ENCODE peak calls at places on chromosomes 12 and 14, in nine cellular contexts. A is brain microvascular endothelial cell, H is choroid plexus epithelial cell, E is activated B cell treated with CpG ODN at 0.5 μM for 24 hours, Z is RWPE1, N is tibial artery, F is A549, U is prostate gland, O is left ventricle myocardium inferior. J is an unnamed sample.

GRCh38 chr14:33692762-33693161 is 258.1 kb downstream of the EGLN3 start:
- DNase-seq in E (no peak), F (no peak), H (peak), U (no peak), A (peak), O (no peak), N (no peak), Z (no peak), J (peak)

GRCh38 chr14:22554706-22555572 is 34.1 kb downstream of the DAD1 start:
- DNase-seq in Z (no peak), N (no peak), H (no peak), E (no peak), F (no peak), O (no peak), A (no peak), U (no peak), J (no peak)

GRCh38 chr12:65959452-65959851 is 135.2 kb downstream of the HMGA2 start:
- DNase-seq in H (no peak), Z (no peak), A (no peak), F (no peak), U (no peak), N (no peak), E (no peak), O (no peak), J (no peak)

GRCh38 chr12:12608557-12608957 is 3.1 kb upstream of the CREBL2 start:
- DNase-seq in F (peak), N (no peak), O (no peak), A (no peak), H (peak), U (no peak), E (no peak), Z (peak), J (peak)

GRCh38 chr14:69226736-69227135 is 33.2 kb upstream of the GALNT16 start:
- DNase-seq in A (no peak), O (no peak), E (no peak), U (no peak), Z (no peak), H (no peak), N (no peak), F (no peak), J (no peak)

GRCh38 chr14:68682166-68683103 is 110.4 kb downstream of the ZFP36L1 start:
- DNase-seq in E (no peak), Z (peak), H (peak), F (peak), N (peak), A (peak), U (peak), O (no peak), J (peak)

GRCh38 chr12:130489293-130489692 is 151.6 kb downstream of the PIWIL1 start:
- DNase-seq in U (no peak), H (no peak), Z (no peak), N (no peak), A (no peak), E (no peak), F (no peak), O (no peak), J (no peak)

GRCh38 chr14:104895786-104896642 is 28.7 kb upstream of the PLD4 start:
- DNase-seq in O (peak), U (peak), H (no peak), F (no peak), Z (no peak), N (peak), E (no peak), A (no peak), J (no peak)

GRCh38 chr14:72420749-72421452 is 473.0 kb downstream of the DPF3 start:
- DNase-seq in U (peak), N (peak), F (peak), A (peak), O (peak), H (peak), Z (peak), E (peak), J (peak)

GRCh38 chr12:73898645-73899044 is 639.0 kb upstream of the ATXN7L3B start:
- DNase-seq in N (no peak), F (no peak), A (no peak), O (no peak), H (no peak), U (no peak), E (no peak), Z (no peak), J (no peak)

GRCh38 chr14:51552275-51552674 is 99.4 kb upstream of the FRMD6 start:
- DNase-seq in E (no peak), A (no peak), H (no peak), N (no peak), F (no peak), O (no peak), U (no peak), Z (no peak), J (peak)

GRCh38 chr14:55109846-55110245 is 19.2 kb upstream of the LGALS3 start:
- DNase-seq in F (no peak), H (no peak), A (no peak), Z (no peak), U (no peak), E (no peak), N (no peak), O (no peak), J (no peak)

GRCh38 chr14:104937161-104937560 is 12.5 kb downstream of the PLD4 start:
- DNase-seq in E (no peak), A (no peak), U (no peak), Z (no peak), N (no peak), H (no peak), F (no peak), O (no peak), J (no peak)

GRCh38 chr14:95346820-95347219 is 27.1 kb upstream of the CLMN start:
- DNase-seq in O (no peak), H (peak), N (no peak), Z (no peak), U (no peak), A (peak), E (no peak), F (peak), J (no peak)

GRCh38 chr14:100592461-100592871 is 5.2 kb upstream of the BEGAIN start:
- DNase-seq in Z (no peak), U (no peak), F (no peak), O (no peak), A (no peak), E (peak), H (no peak), N (peak), J (no peak)

GRCh38 chr12:81992461-81992860 is 233.3 kb upstream of the PPFIA2 start:
- DNase-seq in U (no peak), Z (no peak), E (no peak), O (no peak), N (no peak), F (no peak), A (peak), H (peak), J (peak)

GRCh38 chr14:73239463-73240241 is 2.3 kb downstream of the PAPLN start:
- DNase-seq in H (peak), F (no peak), U (peak), N (no peak), O (peak), E (peak), Z (no peak), A (peak), J (peak)

GRCh38 chr14:75259510-75259855 is 19.1 kb upstream of the FOS start:
- DNase-seq in Z (no peak), E (no peak), F (peak), A (peak), O (no peak), U (no peak), N (no peak), H (peak), J (no peak)

GRCh38 chr14:42804146-42804545 is 1197.5 kb downstream of the LRFN5 start:
- DNase-seq in H (no peak), E (no peak), F (no peak), A (no peak), U (no peak), Z (no peak), N (no peak), O (no peak), J (no peak)

GRCh38 chr14:96663491-96664067 is 133.6 kb upstream of the VRK1 start:
- DNase-seq in F (no peak), U (no peak), Z (no peak), A (no peak), E (no peak), N (no peak), H (no peak), O (no peak), J (no peak)

GRCh38 chr12:6822461-6823135 is 977 bp downstream of the GPR162 start:
- DNase-seq in F (no peak), E (no peak), O (no peak), A (no peak), H (no peak), Z (no peak), N (no peak), U (no peak), J (no peak)

GRCh38 chr12:30794020-30794419 is 39.3 kb upstream of the CAPRIN2 start:
- DNase-seq in U (no peak), E (no peak), N (no peak), F (no peak), A (no peak), Z (no peak), O (no peak), H (no peak), J (peak)

GRCh38 chr14:98634043-98634820 is 637.8 kb downstream of the BCL11B start:
- DNase-seq in Z (no peak), N (no peak), E (no peak), O (no peak), A (no peak), F (no peak), U (no peak), H (no peak), J (no peak)

GRCh38 chr12:46373303-46374182 is 970 bp upstream of the SLC38A2 start:
- DNase-seq in U (peak), Z (peak), A (no peak), H (peak), E (peak), F (peak), N (peak), O (peak), J (peak)

GRCh38 chr12:49550853-49551252 is 12.0 kb downstream of the KCNH3 start:
- DNase-seq in A (no peak), H (no peak), E (no peak), U (no peak), F (no peak), O (no peak), Z (no peak), N (no peak), J (no peak)

GRCh38 chr14:24246765-24247212 is 4.4 kb upstream of the TINF2 start:
- DNase-seq in F (no peak), A (no peak), N (peak), U (no peak), Z (no peak), O (no peak), E (peak), H (peak), J (no peak)

GRCh38 chr14:40347675-40348074 is 915.4 kb upstream of the FBXO33 start:
- DNase-seq in A (no peak), H (no peak), N (no peak), U (no peak), E (no peak), F (no peak), O (no peak), Z (no peak), J (no peak)

GRCh38 chr12:91210577-91210976 is 28.0 kb upstream of the DCN start:
- DNase-seq in A (no peak), Z (no peak), H (no peak), F (no peak), N (no peak), E (no peak), U (no peak), O (no peak), J (no peak)

GRCh38 chr12:12890492-12890814 is 909 bp upstream of the GPRC5A start:
- DNase-seq in N (peak), H (no peak), O (no peak), A (no peak), Z (no peak), U (no peak), E (no peak), F (peak), J (no peak)

GRCh38 chr12:19744760-19745218 is 305.5 kb downstream of the AEBP2 start:
- DNase-seq in H (peak), A (peak), N (no peak), F (no peak), U (no peak), E (no peak), O (no peak), Z (no peak), J (peak)

GRCh38 chr12:11724888-11725310 is 75.4 kb downstream of the ETV6 start:
- DNase-seq in Z (no peak), H (peak), O (no peak), E (no peak), U (no peak), F (no peak), A (no peak), N (no peak), J (no peak)

GRCh38 chr12:59977779-59978178 is 381.9 kb downstream of the SLC16A7 start:
- DNase-seq in U (no peak), H (peak), N (no peak), E (no peak), F (no peak), O (no peak), A (no peak), Z (no peak), J (no peak)

GRCh38 chr12:90854136-90854689 is 100.8 kb downstream of the CCER1 start:
- DNase-seq in A (peak), O (no peak), F (peak), U (peak), E (no peak), H (peak), Z (peak), N (no peak), J (peak)

GRCh38 chr12:32290411-32290810 is 108.9 kb upstream of the FGD4 start:
- DNase-seq in F (peak), H (peak), O (no peak), U (no peak), A (peak), Z (peak), E (no peak), N (no peak), J (peak)

GRCh38 chr12:50425859-50426258 is 25.2 kb downstream of the LARP4 start:
- DNase-seq in F (no peak), Z (no peak), E (no peak), A (no peak), H (no peak), U (no peak), N (no peak), O (no peak), J (peak)

GRCh38 chr12:25497021-25497420 is 56.1 kb downstream of the LMNTD1 start:
- DNase-seq in H (peak), Z (peak), E (no peak), O (no peak), A (peak), F (no peak), N (no peak), U (no peak), J (peak)

GRCh38 chr14:94469261-94469660 is 6.7 kb downstream of the SERPINA9 start:
- DNase-seq in Z (no peak), O (no peak), F (no peak), H (no peak), U (no peak), A (no peak), N (no peak), E (no peak), J (no peak)

GRCh38 chr14:20530771-20531571 is 25.6 kb downstream of the RNASE10 start:
- DNase-seq in U (peak), E (peak), Z (peak), N (peak), A (peak), O (peak), H (peak), F (peak), J (peak)

GRCh38 chr12:6345319-6346071 is 3.6 kb upstream of the TNFRSF1A start:
- DNase-seq in N (peak), U (no peak), Z (peak), O (no peak), A (peak), F (peak), H (peak), E (no peak), J (peak)

GRCh38 chr14:92039073-92039719 is 663 bp downstream of the TRIP11 start:
- DNase-seq in N (no peak), H (peak), U (no peak), O (no peak), A (peak), F (peak), Z (peak), E (no peak), J (peak)

GRCh38 chr14:92040431-92041040 is 677 bp upstream of the TRIP11 start:
- DNase-seq in N (no peak), O (no peak), Z (peak), E (no peak), F (peak), A (peak), U (peak), H (peak), J (peak)

GRCh38 chr14:92041203-92041602 is 1.3 kb upstream of the TRIP11 start:
- DNase-seq in A (no peak), O (no peak), E (no peak), F (no peak), U (no peak), N (no peak), H (no peak), Z (no peak), J (no peak)

GRCh38 chr14:92037989-92038388 is 1.9 kb downstream of the TRIP11 start:
- DNase-seq in A (no peak), N (no peak), Z (peak), H (peak), F (no peak), U (no peak), E (no peak), O (no peak), J (no peak)

DNA sequence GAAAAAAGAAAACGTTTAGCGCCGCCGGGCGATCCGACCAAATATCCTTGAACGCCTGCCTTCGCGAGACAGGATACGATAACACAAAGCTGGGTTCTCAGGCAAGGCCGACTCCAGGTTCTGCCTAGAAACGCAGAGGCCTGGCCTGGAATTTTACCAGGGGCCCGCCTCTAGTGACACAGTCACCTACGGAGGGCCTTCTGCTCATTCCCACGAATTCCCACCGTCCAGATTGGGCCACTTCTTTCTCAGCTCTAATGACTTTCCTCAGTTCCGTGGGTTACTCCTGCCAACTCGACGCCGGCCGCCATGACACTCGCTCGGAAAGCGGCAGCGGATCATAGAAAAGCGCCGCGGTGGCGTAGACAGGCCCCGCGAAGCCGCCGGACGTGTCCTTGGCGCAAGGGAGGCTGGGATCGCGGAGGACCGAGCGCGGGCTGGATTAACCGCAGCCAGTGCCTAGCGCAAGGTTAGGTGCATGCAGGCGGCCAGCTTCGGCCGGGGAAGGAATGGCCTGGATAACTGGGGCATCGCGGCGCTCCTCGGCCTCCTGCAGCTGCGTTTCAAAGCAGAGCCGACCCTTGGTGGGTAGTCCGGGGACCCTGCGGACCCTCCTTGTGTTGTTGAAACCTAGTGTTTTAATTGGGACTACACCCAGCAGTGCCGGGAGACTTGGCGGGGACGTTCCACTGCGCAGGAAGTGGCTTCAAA is at the start of gene TRIP11:
- DNase-seq in E (peak), H (peak), U (peak), F (peak), A (peak), O (peak), N (peak), Z (peak), J (peak)
- TF ChIP-seq CTCF in E (no peak), H (no peak), U (peak), F (no peak), A (no peak), O (no peak), N (no peak), Z (no peak), J (no peak)

GRCh38 chr12:56591111-56591510 is 39.0 kb downstream of the BAZ2A start:
- DNase-seq in H (no peak), N (no peak), O (no peak), Z (no peak), A (no peak), U (no peak), E (no peak), F (no peak), J (no peak)
- TF ChIP-seq CTCF in H (no peak), N (no peak), O (no peak), Z (no peak), A (no peak), U (no peak), E (no peak), F (no peak), J (no peak)

DNA sequence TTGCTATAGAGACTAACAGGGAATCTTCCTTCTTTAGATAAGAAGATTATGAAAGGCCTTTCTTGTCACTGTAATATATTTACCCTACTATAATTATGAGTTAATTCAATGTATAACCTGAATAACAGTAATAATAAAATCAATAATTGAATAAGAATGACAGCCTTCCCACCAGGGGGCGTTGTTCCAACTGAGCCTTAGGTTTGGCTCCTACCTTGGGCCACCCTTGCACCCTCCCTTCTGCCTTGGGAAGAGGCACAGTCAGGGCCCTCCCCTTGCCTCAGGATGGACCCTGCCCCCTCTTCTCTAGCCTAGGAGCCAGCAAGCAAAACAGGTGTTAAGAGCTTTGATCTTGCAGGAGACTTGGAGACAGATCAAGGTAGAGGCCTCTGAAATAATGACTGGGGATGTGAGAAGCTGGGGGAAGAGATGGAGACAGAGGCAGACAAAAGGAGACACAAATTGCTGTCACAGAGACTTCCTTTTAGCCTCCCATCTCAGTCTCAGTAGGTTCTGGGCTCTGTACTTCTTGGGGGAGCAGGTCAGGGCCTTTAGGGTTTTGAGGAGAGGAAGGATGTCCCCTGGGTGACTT is 40.1 kb upstream of the CISTR start:
- DNase-seq in U (no peak), H (no peak), A (no peak), F (no peak), N (no peak), O (no peak), Z (no peak), E (no peak), J (peak)
- TF ChIP-seq CTCF in U (peak), H (peak), A (peak), F (peak), N (peak), O (peak), Z (peak), E (no peak), J (peak)

DNA sequence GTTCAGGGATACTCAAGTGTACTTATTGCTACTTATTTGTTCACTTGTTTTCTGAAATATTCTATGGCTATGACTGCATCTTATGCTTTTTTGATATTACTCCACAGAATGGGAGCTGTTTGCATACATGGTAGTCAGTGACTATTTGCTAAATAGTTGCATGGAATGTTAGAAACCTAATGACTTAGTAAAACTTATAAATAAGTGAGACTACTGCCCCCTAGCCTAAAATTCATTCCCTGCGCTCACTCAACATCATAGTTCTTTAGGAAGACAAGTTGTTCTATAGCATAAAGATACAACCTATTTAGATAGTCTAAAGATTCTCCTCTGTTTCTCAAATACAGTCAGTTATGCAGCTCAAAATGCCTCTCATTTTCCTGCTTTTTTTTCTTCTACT is 305.5 kb downstream of the CEP128 start:
- DNase-seq in U (no peak), Z (no peak), H (peak), E (no peak), F (no peak), A (peak), N (no peak), O (no peak), J (peak)
- TF ChIP-seq CTCF in U (no peak), Z (no peak), H (peak), E (no peak), F (peak), A (no peak), N (no peak), O (no peak), J (peak)

DNA sequence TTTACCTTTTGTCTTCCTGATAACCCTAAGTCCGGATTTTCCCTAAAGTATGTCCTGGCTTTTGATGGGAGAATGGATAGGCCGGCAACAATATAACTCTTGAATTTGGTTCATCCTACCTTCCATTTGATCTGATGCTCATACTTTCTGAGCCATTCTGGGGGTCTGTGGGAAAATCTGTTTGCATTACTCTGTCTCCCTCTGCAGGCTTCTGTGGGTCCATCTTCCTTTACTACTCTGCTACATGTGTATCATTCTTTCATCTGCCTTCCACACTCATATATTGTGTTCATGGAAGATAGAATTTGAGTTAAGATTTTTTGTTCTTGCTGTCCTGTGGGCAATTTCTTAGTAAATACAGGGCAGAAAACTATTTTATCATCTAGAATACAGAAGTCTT is 101.5 kb downstream of the NAV3 start:
- DNase-seq in O (no peak), E (no peak), F (no peak), A (no peak), U (no peak), N (no peak), Z (no peak), H (no peak), J (no peak)
- TF ChIP-seq CTCF in O (no peak), E (no peak), F (no peak), A (peak), U (no peak), N (no peak), Z (no peak), H (peak), J (no peak)